ENCODE peak calls at places on chromosomes 12 and 14, in ten cellular contexts. J is PC-3, X is fibroblast of mammary gland, E is WERI-Rb-1, G is AG10803, R is left ventricle myocardium inferior, W is fibroblast of pulmonary artery, Q is lower lobe of right lung, B is coronary artery, U is tibial nerve. T is an unnamed sample.

GRCh38 chr14:54220697-54221431 is 175.9 kb upstream of the CDKN3 start:
- DNase-seq in J (no peak), X (no peak), E (no peak), G (no peak), R (no peak), W (no peak), Q (no peak), B (no peak), U (no peak), T (no peak)

GRCh38 chr12:111978545-111978944 is 34.4 kb downstream of the TMEM116 start:
- DNase-seq in J (no peak), X (no peak), E (no peak), G (no peak), R (no peak), W (no peak), Q (no peak), B (no peak), U (no peak), T (no peak)

GRCh38 chr12:40691913-40692616 is at the start of gene CNTN1:
- DNase-seq in J (no peak), X (peak), E (peak), G (peak), R (peak), W (peak), Q (peak), B (peak), U (peak), T (peak)

GRCh38 chr12:51687142-51687935 is 96.3 kb downstream of the SCN8A start:
- DNase-seq in J (peak), X (peak), E (no peak), G (peak), R (no peak), W (peak), Q (no peak), B (no peak), U (no peak), T (no peak)

GRCh38 chr12:109440851-109441490 is 36.1 kb downstream of the KCTD10 start:
- DNase-seq in J (no peak), X (no peak), E (peak), G (peak), R (no peak), W (peak), Q (no peak), B (no peak), U (no peak), T (no peak)

GRCh38 chr14:52262600-52262999 is 4.9 kb upstream of the PTGDR start:
- DNase-seq in J (no peak), X (no peak), E (no peak), G (no peak), R (no peak), W (no peak), Q (no peak), B (no peak), U (no peak), T (no peak)

GRCh38 chr14:20614038-20614840 is 23.1 kb upstream of the RNASE12 start:
- DNase-seq in J (peak), X (no peak), E (no peak), G (no peak), R (no peak), W (peak), Q (no peak), B (no peak), U (peak), T (no peak)

GRCh38 chr14:88346048-88346639 is 23.1 kb upstream of the KCNK10 start:
- DNase-seq in J (peak), X (no peak), E (no peak), G (no peak), R (no peak), W (no peak), Q (no peak), B (no peak), U (no peak), T (no peak)

GRCh38 chr14:98946995-98947394 is 325.0 kb downstream of the BCL11B start:
- DNase-seq in J (no peak), X (no peak), E (no peak), G (peak), R (peak), W (no peak), Q (no peak), B (peak), U (peak), T (no peak)

GRCh38 chr14:39731912-39732311 is 299.7 kb upstream of the FBXO33 start:
- DNase-seq in J (peak), X (no peak), E (peak), G (no peak), R (no peak), W (no peak), Q (no peak), B (no peak), U (no peak), T (no peak)

GRCh38 chr14:46325777-46326176 is 325.8 kb downstream of the RPL10L start:
- DNase-seq in J (no peak), X (no peak), E (no peak), G (no peak), R (no peak), W (no peak), Q (no peak), B (no peak), U (no peak), T (no peak)

GRCh38 chr12:113929312-113929989 is 36.7 kb downstream of the RBM19 start:
- DNase-seq in J (no peak), X (no peak), E (no peak), G (no peak), R (no peak), W (no peak), Q (no peak), B (no peak), U (no peak), T (no peak)

GRCh38 chr14:54881235-54881760 is 21.3 kb downstream of the GCH1 start:
- DNase-seq in J (no peak), X (peak), E (no peak), G (peak), R (no peak), W (peak), Q (no peak), B (no peak), U (peak), T (no peak)

GRCh38 chr12:20097561-20097960 is 270.8 kb upstream of the PDE3A start:
- DNase-seq in J (no peak), X (peak), E (no peak), G (peak), R (no peak), W (peak), Q (no peak), B (no peak), U (no peak), T (peak)

GRCh38 chr12:106139422-106140141 is 828 bp upstream of the NUAK1 start:
- DNase-seq in J (peak), X (peak), E (peak), G (peak), R (peak), W (peak), Q (peak), B (peak), U (peak), T (peak)

GRCh38 chr12:50799908-50800307 is 36.0 kb downstream of the ATF1 start:
- DNase-seq in J (no peak), X (no peak), E (no peak), G (peak), R (no peak), W (peak), Q (no peak), B (no peak), U (no peak), T (no peak)

GRCh38 chr12:26863515-26863914 is 30.5 kb upstream of the ITPR2 start:
- DNase-seq in J (peak), X (peak), E (peak), G (no peak), R (no peak), W (no peak), Q (no peak), B (no peak), U (no peak), T (no peak)

GRCh38 chr12:11607313-11608081 is 42.0 kb upstream of the ETV6 start:
- DNase-seq in J (no peak), X (peak), E (no peak), G (peak), R (no peak), W (peak), Q (no peak), B (no peak), U (no peak), T (peak)

GRCh38 chr14:93954516-93954830 is 21.9 kb downstream of the ASB2 start:
- DNase-seq in J (no peak), X (no peak), E (no peak), G (no peak), R (no peak), W (no peak), Q (peak), B (no peak), U (no peak), T (no peak)
- H3K4me3 ChIP-seq in J (no peak), X (no peak), E (no peak), G (no peak), R (no peak), W (no peak), Q (peak), B (no peak), U (no peak), T (no peak)

DNA sequence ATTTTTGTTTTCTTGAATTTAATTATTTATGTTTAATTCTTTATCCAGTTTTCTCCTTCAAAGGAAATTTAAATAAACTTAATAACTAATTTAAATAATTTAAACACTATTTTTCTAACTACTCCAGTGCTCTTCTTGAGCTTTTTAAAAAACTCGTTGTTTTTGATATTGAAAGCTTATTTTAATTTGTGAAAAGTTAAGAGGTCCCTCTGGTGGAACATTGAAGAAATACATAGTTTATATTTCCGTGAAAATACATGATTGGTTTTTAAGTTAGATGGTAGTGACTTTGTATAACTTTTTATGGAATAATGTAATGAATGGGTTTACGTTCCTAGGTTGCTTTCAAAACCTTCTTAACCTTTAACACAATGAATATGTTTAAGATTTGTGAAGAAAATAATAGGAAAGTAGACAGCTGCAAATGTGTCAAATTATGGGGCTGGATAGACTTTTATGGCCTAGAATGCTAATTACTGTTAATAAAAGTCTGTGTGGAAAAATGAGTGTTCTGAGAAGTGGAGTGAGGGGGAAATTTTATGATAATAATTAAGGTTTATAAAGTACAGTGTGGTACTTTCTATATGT is 45.9 kb upstream of the MSRB3 start:
- DNase-seq in J (peak), X (peak), E (no peak), G (peak), R (no peak), W (peak), Q (no peak), B (no peak), U (no peak), T (no peak)
- TF ChIP-seq CTCF in J (peak), X (peak), E (no peak), G (peak), R (peak), W (peak), Q (peak), B (peak), U (peak), T (peak)

DNA sequence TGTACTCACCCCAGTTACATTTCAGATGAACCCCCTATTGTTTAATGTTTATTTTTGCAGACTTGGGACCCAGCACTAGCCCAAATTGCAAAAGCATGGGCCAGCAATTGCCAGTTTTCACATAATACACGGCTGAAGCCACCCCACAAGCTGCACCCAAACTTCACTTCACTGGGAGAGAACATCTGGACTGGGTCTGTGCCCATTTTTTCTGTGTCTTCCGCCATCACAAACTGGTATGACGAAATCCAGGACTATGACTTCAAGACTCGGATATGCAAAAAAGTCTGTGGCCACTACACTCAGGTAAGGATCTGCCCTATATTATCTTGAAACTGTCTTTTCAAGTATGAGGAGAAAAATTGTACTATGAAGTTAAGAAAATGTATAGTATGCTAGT is 1.2 kb downstream of the GLIPR1 start:
- DNase-seq in J (no peak), X (peak), E (no peak), G (peak), R (no peak), W (peak), Q (no peak), B (no peak), U (no peak), T (no peak)
- H3K4me3 ChIP-seq in J (peak), X (peak), E (no peak), G (peak), R (peak), W (peak), Q (peak), B (peak), U (peak), T (peak)

GRCh38 chr12:30796891-30797371 is 42.2 kb upstream of the CAPRIN2 start:
- DNase-seq in J (peak), X (peak), E (peak), G (peak), R (no peak), W (peak), Q (no peak), B (no peak), U (no peak), T (no peak)

GRCh38 chr12:30795410-30795659 is 40.6 kb upstream of the CAPRIN2 start:
- DNase-seq in J (no peak), X (no peak), E (no peak), G (no peak), R (no peak), W (no peak), Q (no peak), B (no peak), U (no peak), T (no peak)

GRCh38 chr12:30796508-30796780 is 41.7 kb upstream of the CAPRIN2 start:
- DNase-seq in J (peak), X (peak), E (peak), G (peak), R (no peak), W (peak), Q (no peak), B (no peak), U (no peak), T (no peak)

GRCh38 chr12:30797689-30798088 is 42.9 kb upstream of the CAPRIN2 start:
- DNase-seq in J (no peak), X (no peak), E (no peak), G (no peak), R (no peak), W (no peak), Q (no peak), B (no peak), U (no peak), T (no peak)

GRCh38 chr12:30795660-30796507 is 41.1 kb upstream of the CAPRIN2 start:
- DNase-seq in J (peak), X (peak), E (peak), G (peak), R (peak), W (peak), Q (peak), B (peak), U (no peak), T (no peak)
- TF ChIP-seq CTCF in J (no peak), X (no peak), E (no peak), G (no peak), R (peak), W (no peak), Q (no peak), B (no peak), U (no peak), T (no peak)

DNA sequence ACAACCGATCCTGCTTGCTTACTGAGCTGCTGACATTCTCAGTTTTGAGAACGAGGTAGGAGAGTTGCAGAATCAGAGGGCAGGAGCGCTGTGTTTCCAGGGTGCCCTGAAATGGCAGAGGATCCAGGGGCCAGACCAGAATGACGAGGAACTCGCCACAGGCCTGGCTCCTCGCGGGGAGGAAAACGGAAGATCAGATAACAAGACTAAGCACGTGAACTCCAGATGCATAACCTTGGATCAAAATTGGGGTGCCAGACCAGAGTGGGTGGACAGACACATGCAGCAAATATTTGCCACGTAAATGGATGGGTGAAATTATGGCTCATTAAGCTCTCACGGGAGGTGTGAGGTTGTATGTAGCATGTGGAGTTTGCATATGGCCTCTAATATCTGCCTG is 46.5 kb downstream of the ELK3 start:
- DNase-seq in J (no peak), X (peak), E (no peak), G (peak), R (no peak), W (no peak), Q (no peak), B (no peak), U (no peak), T (no peak)
- H3K4me3 ChIP-seq in J (no peak), X (no peak), E (no peak), G (no peak), R (no peak), W (no peak), Q (no peak), B (no peak), U (no peak), T (no peak)

GRCh38 chr12:124998705-124999104 is 5.3 kb downstream of the BRI3BP start:
- DNase-seq in J (no peak), X (no peak), E (no peak), G (no peak), R (no peak), W (no peak), Q (no peak), B (no peak), U (no peak), T (no peak)

GRCh38 chr12:124994435-124994975 is 1.1 kb downstream of the BRI3BP start:
- DNase-seq in J (peak), X (no peak), E (no peak), G (no peak), R (no peak), W (no peak), Q (no peak), B (no peak), U (no peak), T (no peak)

GRCh38 chr12:124993568-124994434 is at the start of gene BRI3BP:
- DNase-seq in J (peak), X (peak), E (peak), G (peak), R (peak), W (peak), Q (peak), B (no peak), U (peak), T (no peak)

GRCh38 chr12:124995200-124995961 is 1.9 kb downstream of the BRI3BP start:
- DNase-seq in J (no peak), X (no peak), E (no peak), G (no peak), R (no peak), W (no peak), Q (no peak), B (no peak), U (no peak), T (no peak)

DNA sequence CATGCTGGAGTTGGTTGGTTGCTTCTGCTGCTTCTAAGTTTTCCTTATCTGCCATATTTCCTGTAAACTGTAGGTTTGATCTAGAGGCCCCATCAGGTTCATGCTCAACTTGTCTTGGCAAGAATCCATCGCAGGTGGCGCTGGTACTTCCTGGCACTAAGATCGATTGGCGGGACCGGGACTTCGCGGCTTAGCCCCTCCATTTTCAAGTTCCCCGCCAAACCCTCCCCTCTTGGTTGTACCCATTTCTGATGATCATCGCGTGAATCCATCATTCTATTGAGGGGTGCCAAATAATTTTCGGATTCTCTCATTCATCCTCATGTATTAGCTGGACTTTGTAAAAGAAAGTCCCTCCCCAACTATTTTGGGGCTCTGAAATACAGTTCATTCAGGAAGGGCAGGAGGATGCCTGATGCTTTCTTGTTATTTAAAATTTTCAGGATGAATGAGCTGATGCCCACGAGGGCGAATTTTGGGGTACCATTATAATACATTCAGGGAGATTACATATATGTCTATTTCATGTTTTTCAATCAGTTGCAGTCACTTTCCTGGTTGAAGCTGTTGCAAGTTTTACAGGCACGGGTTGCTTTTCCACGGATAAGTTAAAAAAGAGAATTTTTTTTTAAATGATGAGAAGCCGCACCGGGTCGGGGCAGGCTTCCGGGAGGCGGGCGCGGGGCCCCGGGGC is 424 bp upstream of the BRI3BP start:
- DNase-seq in J (peak), X (peak), E (peak), G (no peak), R (no peak), W (peak), Q (peak), B (no peak), U (no peak), T (no peak)
- TF ChIP-seq CTCF in J (peak), X (peak), E (peak), G (no peak), R (no peak), W (no peak), Q (peak), B (no peak), U (no peak), T (peak)

DNA sequence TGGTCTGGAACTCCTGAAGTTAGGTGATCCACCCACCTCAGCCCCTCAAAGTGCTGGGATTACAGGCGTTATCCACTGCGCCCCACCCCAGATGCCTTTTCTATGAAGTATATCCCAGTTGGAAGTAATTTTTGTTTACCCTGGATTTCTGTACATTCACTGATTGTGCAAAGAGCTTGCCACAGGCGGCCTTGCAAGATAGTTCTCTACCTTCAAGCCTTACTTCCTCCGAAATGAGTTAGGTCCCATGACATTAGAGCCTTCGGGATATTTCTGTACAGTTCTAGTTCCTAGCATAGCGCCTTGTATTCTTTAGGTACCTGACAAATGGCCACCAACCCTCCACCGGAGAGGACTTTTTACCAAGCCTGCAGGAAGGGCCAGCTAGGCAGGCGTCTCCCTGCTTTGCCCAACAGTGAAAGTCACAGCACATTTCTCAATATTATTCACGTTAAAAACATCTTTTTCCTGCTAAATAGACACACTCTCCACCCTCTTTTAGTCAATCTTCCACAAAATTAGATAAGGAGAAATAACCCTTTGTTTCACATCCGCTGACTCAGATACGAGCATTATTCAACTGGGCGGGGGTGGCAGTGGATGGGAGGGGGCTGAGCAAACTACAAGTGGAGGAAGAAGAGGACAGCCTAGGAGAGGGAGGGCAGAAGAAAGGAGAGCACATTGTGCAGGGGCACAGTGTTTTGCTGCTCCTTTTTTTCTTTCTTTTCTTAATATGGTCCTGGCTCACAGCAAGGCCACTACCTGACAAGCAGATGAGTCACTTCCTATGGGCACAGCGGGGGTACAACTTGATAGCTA is 40.0 kb upstream of the CAPRIN2 start:
- DNase-seq in J (peak), X (peak), E (no peak), G (peak), R (no peak), W (peak), Q (no peak), B (no peak), U (no peak), T (no peak)
- H3K4me3 ChIP-seq in J (peak), X (peak), E (no peak), G (peak), R (peak), W (peak), Q (peak), B (peak), U (no peak), T (peak)

T was measured in retinal pigment epithelial cell.